ENCODE peak calls at places on chromosomes 7 and 10, in eight cellular contexts. P is stomach, I is Panc1, A is endothelial cell of umbilical vein, R is SK-N-SH, N is HCT116, M is GM23338, H is HL-60. O is an unnamed sample.

GRCh38 chr10:71569775-71570588 is 149.6 kb downstream of the C10orf105 start:
- DNase-seq in R (peak; percentile 86), A (peak; percentile 43), I (peak; percentile 38), M (peak; percentile 90), P (peak; percentile 79), H (peak; percentile 47), N (peak; percentile 18), O (peak; percentile 81)

GRCh38 chr10:11546581-11546980 is 64.9 kb downstream of the USP6NL start:
- DNase-seq in I (no peak), H (no peak), N (no peak), R (no peak), A (peak; percentile 43), P (no peak), M (no peak), O (no peak)

GRCh38 chr7:151599401-151600227 is 79.9 kb upstream of the RHEB start:
- DNase-seq in M (no peak), N (peak; percentile 68), H (no peak), I (peak; percentile 73), R (peak; percentile 69), A (peak; percentile 85), P (no peak), O (peak; percentile 16)

GRCh38 chr10:69789164-69789576 is 12.5 kb upstream of the COL13A1 start:
- DNase-seq in I (no peak), M (peak; percentile 45), R (peak; percentile 57), H (no peak), P (no peak), N (no peak), A (peak; percentile 8), O (no peak)

GRCh38 chr10:99535764-99536399 is 3.1 kb downstream of the NKX2-3 start:
- DNase-seq in I (no peak), A (no peak), M (peak; percentile 59), P (no peak), N (no peak), R (peak; percentile 39), H (no peak), O (no peak)

GRCh38 chr10:11609492-11610093 is 1.9 kb downstream of the USP6NL start:
- DNase-seq in M (no peak), R (no peak), N (no peak), A (no peak), I (no peak), H (no peak), P (no peak), O (no peak)

GRCh38 chr7:98209166-98209920 is 1.9 kb upstream of the BHLHA15 start:
- DNase-seq in A (no peak), M (no peak), P (no peak), H (no peak), I (no peak), N (no peak), R (no peak), O (peak; percentile 3)

GRCh38 chr7:82745820-82746219 is 302.2 kb upstream of the CACNA2D1 start:
- DNase-seq in I (no peak), N (no peak), M (no peak), P (no peak), H (no peak), R (no peak), A (no peak), O (no peak)

GRCh38 chr7:40220421-40220911 is 85.7 kb downstream of the SUGCT start:
- DNase-seq in R (no peak), A (no peak), N (no peak), M (no peak), I (no peak), H (no peak), P (no peak), O (no peak)

GRCh38 chr7:55504093-55504859 is 68.0 kb downstream of the VOPP1 start:
- DNase-seq in I (no peak), M (no peak), N (no peak), R (no peak), P (peak; percentile 32), A (no peak), H (no peak), O (no peak)

GRCh38 chr10:80137031-80137712 is 4.6 kb downstream of the PLAC9 start:
- DNase-seq in H (no peak), N (no peak), I (no peak), M (no peak), R (no peak), P (no peak), A (no peak), O (no peak)

GRCh38 chr7:51352174-51353145 is 35.9 kb upstream of the COBL start:
- DNase-seq in R (no peak), I (no peak), A (no peak), H (no peak), M (peak; percentile 55), N (no peak), P (no peak), O (no peak)

GRCh38 chr7:29255839-29256782 is 61.5 kb downstream of the CHN2 start:
- DNase-seq in H (no peak), I (no peak), M (no peak), P (no peak), N (no peak), R (no peak), A (peak; percentile 70), O (no peak)

GRCh38 chr7:155205368-155206285 is 92.1 kb upstream of the INSIG1 start:
- DNase-seq in I (peak; percentile 97), H (peak; percentile 91), R (peak; percentile 65), A (peak; percentile 97), N (peak; percentile 91), P (peak; percentile 64), M (peak; percentile 65), O (peak; percentile 82)

DNA sequence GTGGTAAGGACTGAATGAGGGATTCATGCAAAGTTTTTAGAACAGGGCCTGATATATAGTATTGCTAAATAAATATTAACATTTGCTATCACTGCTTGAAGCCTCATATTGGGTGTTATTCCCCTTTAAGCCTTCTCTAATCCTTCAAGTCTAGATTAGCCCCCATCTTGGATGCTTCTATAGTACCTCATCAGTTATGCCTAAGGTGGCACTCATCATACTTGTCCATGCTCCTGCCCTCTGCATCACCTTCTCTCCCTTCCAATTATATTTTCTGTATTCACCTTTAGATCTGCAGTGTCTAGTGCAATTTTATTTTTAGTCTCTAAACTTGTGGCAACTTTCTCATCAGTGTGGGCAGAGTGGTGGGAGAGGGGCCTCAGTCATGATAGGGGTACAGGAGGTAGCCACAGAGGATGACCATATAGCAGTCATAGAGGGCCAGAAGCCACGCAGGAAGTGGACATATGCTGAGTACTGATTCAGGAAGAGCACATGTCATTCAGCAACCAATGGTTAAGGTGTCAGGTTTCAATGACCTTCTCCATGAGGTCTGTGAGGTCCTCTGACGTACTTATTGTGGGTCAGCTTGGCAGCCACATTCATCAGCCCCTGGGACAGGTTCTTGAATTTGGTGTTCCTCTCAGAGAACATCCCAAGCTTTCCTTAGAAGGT is 2.5 kb downstream of the ENTPD1 start:
- DNase-seq in R (no peak), P (no peak), A (peak; percentile 26), H (no peak), I (no peak), M (no peak), N (no peak), O (peak; percentile 18)
- TF ChIP-seq POLR2AphosphoS5 in R (no peak), P (no peak), A (no peak), H (no peak), I (no peak), M (no peak), N (no peak), O (no peak)

DNA sequence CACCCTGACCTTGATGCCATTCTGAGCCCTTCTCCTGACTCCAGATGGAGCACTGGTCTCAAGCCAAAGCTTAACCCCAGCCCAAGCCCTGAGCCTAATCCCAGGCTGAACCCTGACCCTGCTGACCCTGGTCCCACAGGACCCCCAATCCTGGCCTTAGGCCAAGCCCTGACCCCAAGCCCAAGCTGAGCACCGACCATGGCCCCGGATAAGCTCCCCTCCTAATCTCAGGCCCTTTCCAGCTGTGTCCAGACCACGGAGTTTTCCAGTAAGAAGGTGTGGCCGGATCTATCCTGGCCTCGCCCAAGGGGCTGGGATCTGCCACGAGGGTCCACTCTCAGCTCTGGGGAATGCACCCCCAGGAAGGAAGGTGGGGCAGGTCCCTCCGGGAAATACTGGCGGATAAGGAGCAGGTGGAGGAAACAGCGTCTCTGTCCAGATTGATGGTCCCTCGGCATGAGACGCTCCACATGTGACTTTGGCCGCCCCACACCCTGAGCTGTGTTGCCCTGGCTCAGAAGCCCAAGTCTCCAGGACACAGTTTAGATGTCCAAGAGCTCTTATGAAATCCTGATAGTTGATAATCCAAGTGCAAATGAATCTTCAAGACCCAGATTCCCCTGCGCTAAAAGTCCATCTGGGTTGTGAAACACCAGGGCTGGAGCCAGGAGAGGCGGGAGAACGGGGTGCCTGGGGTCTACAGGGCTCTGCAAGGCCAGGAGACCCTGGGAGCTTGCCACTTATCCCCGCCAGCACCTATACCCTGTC is 10.4 kb downstream of the ELN start:
- DNase-seq in M (no peak), H (no peak), A (no peak), N (no peak), R (no peak), P (no peak), I (no peak), O (no peak)
- TF ChIP-seq POLR2AphosphoS5 in M (no peak), H (no peak), A (no peak), N (no peak), R (no peak), P (no peak), I (no peak), O (no peak)

GRCh38 chr10:82084904-82085303 is 209.9 kb downstream of the NRG3 start:
- DNase-seq in A (no peak), P (no peak), H (no peak), I (no peak), M (peak; percentile 40), N (no peak), R (no peak), O (no peak)

GRCh38 chr10:82091413-82091812 is 216.4 kb downstream of the NRG3 start:
- DNase-seq in H (no peak), M (no peak), R (no peak), N (no peak), I (no peak), A (peak; percentile 77), P (no peak), O (no peak)

GRCh38 chr10:82084496-82084895 is 209.5 kb downstream of the NRG3 start:
- DNase-seq in N (no peak), I (no peak), H (no peak), M (no peak), P (no peak), A (no peak), R (no peak), O (no peak)

DNA sequence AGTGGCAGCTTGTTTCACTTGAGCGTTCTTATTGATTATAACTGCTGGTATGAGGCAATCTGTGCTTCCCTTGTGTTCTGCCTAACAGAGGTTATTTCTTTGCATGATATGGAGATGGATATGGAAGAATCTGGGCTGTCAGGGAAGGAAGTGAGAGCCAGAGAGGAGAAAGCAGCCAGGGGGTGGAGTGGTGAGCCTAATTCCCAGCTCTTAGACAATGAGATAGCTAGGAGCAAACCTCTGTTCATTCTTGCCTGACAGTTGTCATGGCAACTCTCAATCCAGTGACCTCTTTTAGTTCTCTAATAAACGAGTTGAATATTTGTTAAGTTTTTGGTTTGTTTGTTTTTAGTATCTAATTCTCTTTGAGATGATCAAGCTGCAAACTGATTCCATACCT is 214.3 kb downstream of the NRG3 start:
- DNase-seq in M (peak; percentile 55), N (no peak), I (no peak), H (no peak), P (no peak), R (peak; percentile 28), A (no peak), O (no peak)
- TF ChIP-seq POLR2AphosphoS5 in M (no peak), N (no peak), I (no peak), H (no peak), P (no peak), R (no peak), A (no peak), O (no peak)

DNA sequence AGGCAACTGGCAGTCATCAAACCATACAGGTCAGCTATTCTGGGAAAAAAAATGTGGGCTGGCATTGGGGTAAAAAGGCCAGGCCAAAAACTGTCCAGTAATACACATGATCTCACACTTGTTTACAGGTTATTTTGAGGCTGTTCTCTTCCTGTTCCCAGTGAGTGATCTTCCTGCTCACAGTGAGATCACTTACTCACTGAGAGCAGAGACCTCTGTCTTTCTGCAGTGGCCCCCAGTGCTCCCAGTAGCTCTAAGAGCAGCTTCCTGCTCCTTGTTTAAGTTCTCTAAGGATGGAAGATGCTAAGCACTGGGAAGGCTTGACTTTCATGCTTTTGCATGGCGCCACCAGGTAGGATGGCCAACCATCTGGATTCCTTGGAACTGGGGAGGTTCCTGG is 93.5 kb upstream of the KIAA1217 start:
- DNase-seq in H (no peak), P (no peak), R (no peak), M (no peak), A (no peak), I (no peak), N (no peak), O (no peak)
- TF ChIP-seq POLR2AphosphoS5 in H (no peak), P (no peak), R (no peak), M (no peak), A (no peak), I (no peak), N (no peak), O (no peak)

O was measured in transverse colon.